ENCODE peak calls at places on chromosomes 5 and 9, in four cellular contexts. S, L, K and G are unnamed samples.

GRCh38 chr5:6504677-6505414 is 56.2 kb downstream of the UBE2QL1 start:
- DNase-seq in S (peak; percentile 58), L (no peak), K (no peak), G (no peak)

GRCh38 chr5:68253612-68254341 is 38.2 kb downstream of the PIK3R1 start:
- DNase-seq in L (no peak), K (no peak), S (no peak), G (no peak)

GRCh38 chr5:153714732-153715287 is 224.3 kb downstream of the GRIA1 start:
- DNase-seq in K (no peak), L (no peak), S (no peak), G (no peak)

GRCh38 chr5:72093231-72093630 is 14.0 kb upstream of the MAP1B start:
- DNase-seq in K (no peak), S (no peak), L (no peak), G (no peak)

GRCh38 chr9:12785251-12785880 is 10.5 kb downstream of the LURAP1L start:
- DNase-seq in S (no peak), L (no peak), K (no peak), G (no peak)

GRCh38 chr5:154729613-154730012 is 25.6 kb upstream of the LARP1 start:
- DNase-seq in K (no peak), L (no peak), S (no peak), G (no peak)

GRCh38 chr5:13944564-13945195 is at the start of gene DNAH5:
- DNase-seq in S (no peak), L (no peak), K (no peak), G (peak; percentile 93)

GRCh38 chr9:120841930-120842684 is 615 bp downstream of the PSMD5 start:
- DNase-seq in L (peak; percentile 17), K (no peak), S (no peak), G (no peak)

GRCh38 chr9:88733651-88734470 is 198.9 kb downstream of the NXNL2 start:
- DNase-seq in S (peak; percentile 65), L (no peak), K (peak; percentile 79), G (no peak)

GRCh38 chr9:123710299-123710698 is 219.6 kb downstream of the DENND1A start:
- DNase-seq in S (no peak), K (no peak), L (no peak), G (no peak)

GRCh38 chr5:179803651-179804598 is 2.7 kb downstream of the MGAT4B start:
- DNase-seq in K (no peak), S (no peak), L (no peak), G (no peak)

GRCh38 chr9:6838158-6838557 is 80.4 kb downstream of the KDM4C start:
- DNase-seq in S (no peak), L (no peak), K (no peak), G (no peak)

GRCh38 chr9:6014668-6015270 is 655 bp downstream of the RANBP6 start:
- DNase-seq in L (no peak), S (no peak), K (no peak), G (no peak)

GRCh38 chr9:38662763-38663593 is 42.6 kb upstream of the ANKRD18A start:
- DNase-seq in L (no peak), S (no peak), K (no peak), G (no peak)

GRCh38 chr5:157198277-157199058 is 17.8 kb downstream of the ITK start:
- DNase-seq in K (no peak), S (no peak), L (no peak), G (no peak)

GRCh38 chr9:8733096-8733954 is 933.7 kb upstream of the DMAC1 start:
- DNase-seq in K (peak; percentile 36), S (peak; percentile 67), L (no peak), G (no peak)

GRCh38 chr5:135651156-135651555 is 72.4 kb upstream of the CXCL14 start:
- DNase-seq in K (no peak), L (no peak), S (no peak), G (no peak)

GRCh38 chr5:50958852-50959457 is 292.5 kb downstream of the PARP8 start:
- DNase-seq in S (peak; percentile 60), L (peak; percentile 62), K (no peak), G (peak; percentile 17)

GRCh38 chr5:154970759-154971158 is 29.9 kb downstream of the MRPL22 start:
- DNase-seq in S (no peak), L (no peak), K (no peak), G (no peak)

GRCh38 chr5:112995764-112996618 is 19.4 kb downstream of the DCP2 start:
- DNase-seq in L (peak; percentile 79), K (peak; percentile 55), S (peak; percentile 93), G (peak; percentile 25)

GRCh38 chr9:20570756-20571155 is 51.5 kb downstream of the MLLT3 start:
- DNase-seq in K (no peak), L (no peak), S (no peak), G (no peak)

GRCh38 chr5:173793677-173794570 is 94.2 kb upstream of the CPEB4 start:
- DNase-seq in L (no peak), S (no peak), K (no peak), G (no peak)

GRCh38 chr5:87368601-87369000 is 44.1 kb downstream of the CCNH start:
- DNase-seq in S (no peak), L (peak; percentile 0), K (no peak), G (no peak)

GRCh38 chr9:109409998-109410397 is 88.1 kb downstream of the PTPN3 start:
- DNase-seq in L (peak; percentile 52), S (peak; percentile 35), K (no peak), G (no peak)

GRCh38 chr9:21661626-21662025 is 140.8 kb upstream of the MTAP start:
- DNase-seq in S (no peak), K (no peak), L (no peak), G (no peak)

GRCh38 chr5:171615201-171616001 is 170.2 kb upstream of the SMIM23 start:
- DNase-seq in K (peak; percentile 39), L (peak; percentile 79), S (no peak), G (no peak)

GRCh38 chr9:110258671-110259070 is 2.4 kb upstream of the TXN start:
- DNase-seq in K (no peak), L (no peak), S (no peak), G (no peak)